ENCODE peak calls at places on chromosomes 6 and 20, in ten cellular contexts. X is EL; R is suprapubic skin; H is EH; W is non-pigmented ciliary epithelial cell; B is activated T-helper 1 cell treated with anti-CD3 and anti-CD28 coated beads, Interleukin-2, amount 50 U/mL, for 16 hours; O is GM10248; L is LHCN-M2; Q is breast epithelium; S is NCI-H345. D is an unnamed sample.
A peak's percentile ranks its signal among the peaks of the same experiment; 100 is the strongest.

GRCh38 chr6:106973841-106974336 is 640 bp downstream of the CD24 start:
- DNase-seq in X (peak; percentile 12), R (no peak), H (no peak), W (no peak), B (no peak), O (no peak), L (no peak), Q (peak; percentile 53), S (peak; percentile 57), D (no peak)

GRCh38 chr6:118761643-118762042 is 110.3 kb upstream of the CEP85L start:
- DNase-seq in X (no peak), R (no peak), H (no peak), W (no peak), B (no peak), O (no peak), L (no peak), Q (no peak), S (no peak), D (no peak)

GRCh38 chr6:81026041-81026553 is 726.4 kb downstream of the TENT5A start:
- DNase-seq in X (no peak), R (no peak), H (no peak), W (no peak), B (no peak), O (no peak), L (no peak), Q (no peak), S (no peak), D (no peak)

GRCh38 chr20:35284992-35285805 is 627 bp upstream of the EIF6 start:
- DNase-seq in X (no peak), R (no peak), H (no peak), W (no peak), B (no peak), O (no peak), L (no peak), Q (no peak), S (no peak), D (no peak)

GRCh38 chr20:47027456-47027855 is 132.8 kb downstream of the EYA2 start:
- DNase-seq in X (no peak), R (no peak), H (no peak), W (no peak), B (no peak), O (no peak), L (no peak), Q (no peak), S (no peak), D (no peak)

GRCh38 chr6:16690244-16691142 is 70.8 kb downstream of the ATXN1 start:
- DNase-seq in X (peak; percentile 52), R (no peak), H (peak; percentile 47), W (no peak), B (no peak), O (peak; percentile 53), L (no peak), Q (no peak), S (no peak), D (peak; percentile 78)

GRCh38 chr6:45541934-45542333 is 164.2 kb upstream of the SUPT3H start:
- DNase-seq in X (no peak), R (no peak), H (no peak), W (no peak), B (no peak), O (no peak), L (no peak), Q (no peak), S (no peak), D (no peak)

GRCh38 chr6:163754866-163755265 is 340.3 kb downstream of the QKI start:
- DNase-seq in X (no peak), R (no peak), H (no peak), W (no peak), B (no peak), O (no peak), L (no peak), Q (no peak), S (no peak), D (no peak)

GRCh38 chr6:176766-177165 is 115.5 kb upstream of the DUSP22 start:
- DNase-seq in X (no peak), R (no peak), H (no peak), W (no peak), B (no peak), O (no peak), L (no peak), Q (no peak), S (no peak), D (no peak)

GRCh38 chr20:51457281-51457932 is 85.1 kb downstream of the NFATC2 start:
- DNase-seq in X (peak; percentile 80), R (no peak), H (peak; percentile 82), W (no peak), B (no peak), O (no peak), L (no peak), Q (no peak), S (no peak), D (no peak)

GRCh38 chr6:24899647-24900325 is 36.0 kb downstream of the RIPOR2 start:
- DNase-seq in X (no peak), R (no peak), H (no peak), W (no peak), B (no peak), O (no peak), L (no peak), Q (no peak), S (no peak), D (no peak)

GRCh38 chr20:19672498-19672897 is 85.6 kb upstream of the RIN2 start:
- DNase-seq in X (no peak), R (no peak), H (no peak), W (no peak), B (no peak), O (no peak), L (no peak), Q (no peak), S (peak; percentile 31), D (no peak)

GRCh38 chr6:90222724-90223198 is 73.9 kb downstream of the BACH2 start:
- DNase-seq in X (peak; percentile 13), R (no peak), H (no peak), W (no peak), B (no peak), O (no peak), L (peak; percentile 29), Q (no peak), S (no peak), D (no peak)

GRCh38 chr20:21511850-21512633 is 1.8 kb downstream of the NKX2-2 start:
- DNase-seq in X (no peak), R (no peak), H (no peak), W (no peak), B (no peak), O (peak; percentile 26), L (no peak), Q (no peak), S (no peak), D (no peak)

GRCh38 chr6:151445482-151445881 is 6.4 kb downstream of the RMND1 start:
- DNase-seq in X (peak; percentile 86), R (no peak), H (peak; percentile 92), W (peak; percentile 94), B (no peak), O (no peak), L (peak; percentile 28), Q (no peak), S (no peak), D (peak; percentile 78)

GRCh38 chr6:130070747-130071146 is 52.4 kb downstream of the L3MBTL3 start:
- DNase-seq in X (no peak), R (no peak), H (peak; percentile 17), W (no peak), B (no peak), O (no peak), L (no peak), Q (no peak), S (no peak), D (no peak)

GRCh38 chr20:25669826-25670422 is 26.7 kb downstream of the ZNF337 start:
- DNase-seq in X (peak; percentile 75), R (no peak), H (peak; percentile 74), W (peak; percentile 28), B (no peak), O (no peak), L (peak; percentile 83), Q (no peak), S (no peak), D (no peak)

GRCh38 chr6:168774381-168774780 is 333.4 kb downstream of the SMOC2 start:
- DNase-seq in X (no peak), R (no peak), H (no peak), W (no peak), B (no peak), O (no peak), L (no peak), Q (no peak), S (no peak), D (no peak)

GRCh38 chr6:47277702-47278101 is 32.0 kb downstream of the TNFRSF21 start:
- DNase-seq in X (no peak), R (no peak), H (no peak), W (no peak), B (no peak), O (no peak), L (no peak), Q (no peak), S (no peak), D (no peak)

GRCh38 chr6:160103825-160104100 is 17.9 kb upstream of the SLC22A1 start:
- DNase-seq in X (no peak), R (no peak), H (no peak), W (no peak), B (no peak), O (no peak), L (no peak), Q (no peak), S (no peak), D (no peak)

GRCh38 chr20:1945134-1945618 is 48.7 kb downstream of the PDYN start:
- DNase-seq in X (no peak), R (peak; percentile 88), H (peak; percentile 7), W (no peak), B (no peak), O (no peak), L (no peak), Q (no peak), S (no peak), D (no peak)

GRCh38 chr6:142013875-142014495 is 118.7 kb upstream of the GJE1 start:
- DNase-seq in X (peak; percentile 36), R (no peak), H (no peak), W (no peak), B (no peak), O (no peak), L (peak; percentile 32), Q (no peak), S (no peak), D (no peak)

GRCh38 chr6:73520688-73521350 is at the start of gene EEF1A1:
- DNase-seq in X (peak; percentile 100), R (peak; percentile 100), H (peak; percentile 100), W (peak; percentile 99), B (peak; percentile 97), O (peak; percentile 93), L (peak; percentile 100), Q (peak; percentile 99), S (peak; percentile 99), D (peak; percentile 99)

GRCh38 chr20:1685304-1686052 is 27.9 kb upstream of the SIRPG start:
- DNase-seq in X (no peak), R (no peak), H (no peak), W (no peak), B (no peak), O (no peak), L (no peak), Q (no peak), S (no peak), D (no peak)

GRCh38 chr6:110951986-110952794 is 6.3 kb upstream of the GTF3C6 start:
- DNase-seq in X (peak; percentile 84), R (no peak), H (peak; percentile 92), W (no peak), B (no peak), O (no peak), L (peak; percentile 59), Q (no peak), S (no peak), D (no peak)

GRCh38 chr20:43722153-43722505 is 4.7 kb downstream of the GTSF1L start:
- DNase-seq in X (no peak), R (no peak), H (no peak), W (no peak), B (no peak), O (no peak), L (no peak), Q (no peak), S (no peak), D (no peak)

GRCh38 chr6:146913842-146914562 is 290.2 kb upstream of the STXBP5 start:
- DNase-seq in X (peak; percentile 99), R (no peak), H (peak; percentile 99), W (peak; percentile 98), B (no peak), O (no peak), L (peak; percentile 99), Q (peak; percentile 53), S (no peak), D (peak; percentile 99)